ENCODE peak calls at places on chromosomes 11 and 22, in nine cellular contexts. B is K562, S is sigmoid colon, G is transverse colon, J is tibial nerve, W is A549, E is stomach, V is ovary, L is SK-N-SH. O is an unnamed sample.

GRCh38 chr11:114250993-114251796 is 45.0 kb upstream of the NNMT start:
- DNase-seq in W (no peak), G (no peak), J (peak; percentile 79), B (peak; percentile 63), S (peak; percentile 81), E (no peak), L (peak; percentile 21), V (peak; percentile 71), O (no peak)

GRCh38 chr22:20761536-20761935 is 12.4 kb upstream of the SERPIND1 start:
- DNase-seq in B (no peak), G (no peak), J (no peak), W (no peak), L (no peak), S (no peak), V (no peak), E (no peak), O (no peak)

GRCh38 chr11:69535928-69536327 is 54.5 kb downstream of the LINC01488 start:
- DNase-seq in V (no peak), S (peak; percentile 41), W (no peak), J (no peak), L (no peak), G (no peak), B (no peak), E (no peak), O (peak; percentile 47)

GRCh38 chr22:44827666-44828065 is 75.3 kb downstream of the ARHGAP8 start:
- DNase-seq in G (no peak), L (no peak), S (no peak), E (no peak), B (no peak), J (no peak), W (no peak), V (no peak), O (no peak)

GRCh38 chr11:120575461-120575860 is 63.9 kb downstream of the GRIK4 start:
- DNase-seq in L (no peak), V (no peak), E (no peak), W (no peak), J (no peak), B (no peak), G (no peak), S (no peak), O (no peak)

GRCh38 chr11:69270929-69271328 is 23.0 kb upstream of the MYEOV start:
- DNase-seq in V (no peak), E (no peak), W (no peak), S (no peak), L (no peak), B (no peak), G (no peak), J (no peak), O (no peak)

GRCh38 chr11:129279326-129280026 is 87.4 kb upstream of the ARHGAP32 start:
- DNase-seq in E (peak; percentile 83), W (peak; percentile 57), V (peak; percentile 87), S (peak; percentile 87), L (peak; percentile 98), G (peak; percentile 84), J (peak; percentile 51), B (no peak), O (peak; percentile 82)

GRCh38 chr11:69962152-69962551 is 116.0 kb upstream of the ANO1 start:
- DNase-seq in E (peak; percentile 57), W (peak; percentile 59), J (no peak), G (peak; percentile 29), L (no peak), S (no peak), B (peak; percentile 75), V (no peak), O (no peak)

GRCh38 chr11:78493413-78493975 is 75.9 kb upstream of the GAB2 start:
- DNase-seq in E (no peak), V (no peak), L (no peak), W (no peak), J (no peak), G (no peak), S (no peak), B (no peak), O (no peak)

GRCh38 chr22:36552300-36552699 is 23.3 kb upstream of the EIF3D start:
- DNase-seq in L (no peak), S (no peak), J (no peak), V (no peak), W (no peak), E (no peak), B (no peak), G (no peak), O (no peak)

GRCh38 chr22:27309713-27310112 is 491.8 kb downstream of the MN1 start:
- DNase-seq in J (no peak), L (no peak), S (no peak), B (no peak), E (no peak), V (no peak), W (no peak), G (no peak), O (no peak)

GRCh38 chr11:64531422-64531821 is 59.6 kb upstream of the SLC22A12 start:
- DNase-seq in B (no peak), S (no peak), L (no peak), J (no peak), V (no peak), E (no peak), G (no peak), W (no peak), O (no peak)
- TF ChIP-seq EP300 in B (no peak), S (no peak), L (no peak), J (no peak), V (no peak), E (no peak), G (no peak), W (no peak), O (no peak)

GRCh38 chr22:37910863-37911262 is 4.8 kb downstream of the MICALL1 start:
- DNase-seq in L (no peak), B (no peak), S (peak; percentile 85), W (no peak), J (no peak), V (no peak), G (no peak), E (no peak), O (no peak)

GRCh38 chr22:37913233-37913721 is 7.2 kb downstream of the MICALL1 start:
- DNase-seq in S (no peak), L (no peak), G (no peak), B (peak; percentile 54), V (no peak), E (no peak), W (no peak), J (no peak), O (no peak)

GRCh38 chr22:37911697-37912096 is 5.6 kb downstream of the MICALL1 start:
- DNase-seq in E (no peak), G (no peak), B (no peak), S (no peak), W (no peak), J (no peak), V (no peak), L (no peak), O (no peak)

GRCh38 chr22:37911273-37911672 is 5.2 kb downstream of the MICALL1 start:
- DNase-seq in W (no peak), L (no peak), S (no peak), G (no peak), B (no peak), V (no peak), E (no peak), J (no peak), O (no peak)

GRCh38 chr22:37912171-37912570 is 6.1 kb downstream of the MICALL1 start:
- DNase-seq in V (no peak), B (no peak), W (no peak), L (no peak), E (no peak), J (no peak), G (no peak), S (no peak), O (no peak)
- H3K9me3 ChIP-seq in V (no peaks in the 10 kb centered on the region), B (no peaks in the 10 kb centered on the region), W (no peaks in the 10 kb centered on the region), L (no peaks in the 10 kb centered on the region), E (no peaks in the 10 kb centered on the region), J (no peaks in the 10 kb centered on the region), G (no peaks in the 10 kb centered on the region), S (no peaks in the 10 kb centered on the region), O (no peaks in the 10 kb centered on the region)

GRCh38 chr22:22892096-22893052 is 4.8 kb downstream of the IGLL5 start:
- DNase-seq in J (no peak), V (no peak), S (peak; percentile 7), G (no peak), W (no peak), L (no peak), B (peak; percentile 60), E (no peak), O (peak; percentile 11)

GRCh38 chr22:22891139-22891621 is 3.6 kb downstream of the IGLL5 start:
- DNase-seq in V (no peak), G (no peak), E (no peak), S (no peak), L (no peak), J (no peak), W (no peak), B (no peak), O (no peak)

GRCh38 chr22:22893891-22894739 is 6.5 kb downstream of the IGLL5 start:
- DNase-seq in E (no peak), G (no peak), J (no peak), V (no peak), S (peak; percentile 47), L (no peak), B (peak; percentile 60), W (no peak), O (peak; percentile 53)

GRCh38 chr22:22894740-22895731 is 7.4 kb downstream of the IGLL5 start:
- DNase-seq in E (no peak), W (no peak), V (no peak), S (peak; percentile 28), G (peak; percentile 11), L (no peak), B (peak; percentile 57), J (no peak), O (peak; percentile 56)

DNA sequence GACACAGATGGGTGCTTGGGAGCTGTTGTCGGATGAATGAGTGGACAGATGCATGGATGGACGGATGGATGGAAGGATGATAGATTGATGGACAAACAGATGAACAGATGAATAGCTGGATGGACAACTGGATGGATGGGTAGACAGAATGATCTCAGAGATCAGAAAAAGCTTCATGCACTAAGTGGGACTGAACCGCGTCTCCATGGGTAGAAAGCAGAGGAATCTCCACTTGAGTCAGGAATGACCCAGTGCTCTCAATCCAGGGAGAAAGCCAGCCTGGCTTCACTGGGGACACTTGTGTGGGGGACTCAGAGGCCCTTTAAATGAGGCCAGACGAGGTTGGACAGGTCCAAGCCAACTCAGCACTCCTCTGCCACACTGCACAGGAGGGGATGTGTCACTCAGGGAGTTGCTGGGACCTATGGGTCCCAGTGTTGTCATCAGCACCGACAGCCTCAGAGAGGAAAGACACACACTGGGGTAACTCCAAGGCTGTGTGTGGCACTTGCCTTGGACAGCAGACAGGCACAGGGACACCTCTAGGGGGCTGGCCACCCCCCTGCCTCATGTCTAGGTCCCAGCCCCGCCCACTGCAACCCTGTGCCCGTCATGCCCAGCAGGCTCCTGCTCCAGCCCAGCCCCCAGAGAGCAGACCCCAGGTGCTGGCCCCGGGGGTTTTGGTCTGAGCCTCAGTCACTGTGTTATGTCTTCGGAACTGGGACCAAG is 5.6 kb downstream of the IGLL5 start:
- DNase-seq in L (no peak), W (no peak), E (no peak), G (no peak), J (no peak), B (peak; percentile 63), S (peak; percentile 24), V (no peak), O (peak; percentile 76)
- TF ChIP-seq EP300 in L (no peak), W (no peak), E (no peak), G (no peak), J (no peak), B (no peak), S (no peak), V (no peak), O (no peak)

DNA sequence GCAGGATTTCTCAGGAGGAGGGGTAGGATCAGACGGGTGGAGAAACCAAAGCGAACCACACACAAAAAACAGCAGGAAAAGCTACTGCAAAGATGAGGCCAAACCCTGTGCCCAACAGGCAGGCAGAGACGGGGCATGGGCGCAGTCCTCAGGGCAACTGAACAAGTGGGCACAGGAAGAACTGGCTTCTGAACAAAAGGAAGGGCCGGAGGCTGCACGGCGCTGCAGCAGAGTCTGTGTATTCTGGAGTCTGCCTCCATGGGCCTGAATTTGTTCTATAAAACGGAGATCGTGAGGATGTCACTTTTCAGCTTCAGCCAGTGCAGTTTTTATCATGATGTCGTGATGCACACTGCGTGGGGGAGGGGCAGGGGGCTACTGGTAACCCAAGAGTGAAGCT is 1026.0 kb downstream of the TBC1D22A start:
- DNase-seq in S (no peak), B (no peak), J (no peak), E (no peak), W (no peak), V (no peak), L (no peak), G (no peak), O (no peak)
- H3K9me3 ChIP-seq in S (no peaks in the 10 kb centered on the region), B (peaks cover 3% of the 10 kb centered on the region), J (no peaks in the 10 kb centered on the region), E (no peaks in the 10 kb centered on the region), W (peaks cover 2% of the 10 kb centered on the region), V (no peaks in the 10 kb centered on the region), L (no peaks in the 10 kb centered on the region), G (peaks cover 4% of the 10 kb centered on the region), O (no peaks in the 10 kb centered on the region)

O was measured in suprapubic skin.